ENCODE peak calls at places on chromosomes 16 and 17, in six cellular contexts. Q is transverse colon, T is HepG2, B is sigmoid colon, I is heart left ventricle, J is A549. L is an unnamed sample.

GRCh38 chr16:15946257-15947044 is 3.0 kb upstream of the ABCC1 start:
- DNase-seq in Q (no peak), T (peak; percentile 91), B (peak; percentile 33), I (no peak), J (peak; percentile 83), L (no peak)

GRCh38 chr17:34993031-34993430 is 12.7 kb downstream of the LIG3 start:
- DNase-seq in Q (no peak), T (no peak), B (no peak), I (no peak), J (no peak), L (no peak)

GRCh38 chr17:7024402-7024785 is 1.5 kb downstream of the BCL6B start:
- DNase-seq in Q (no peak), T (no peak), B (no peak), I (no peak), J (no peak), L (no peak)

GRCh38 chr16:13936596-13937081 is 16.7 kb downstream of the ERCC4 start:
- DNase-seq in Q (no peak), T (peak; percentile 36), B (no peak), I (no peak), J (peak; percentile 27), L (no peak)

GRCh38 chr16:14510939-14511797 is 118.9 kb downstream of the PARN start:
- DNase-seq in Q (no peak), T (peak; percentile 99), B (no peak), I (no peak), J (no peak), L (no peak)

GRCh38 chr17:79255926-79256325 is 181.3 kb downstream of the ENGASE start:
- DNase-seq in Q (no peak), T (no peak), B (no peak), I (no peak), J (no peak), L (no peak)

GRCh38 chr16:46757339-46758050 is 9.4 kb upstream of the MYLK3 start:
- DNase-seq in Q (no peak), T (no peak), B (no peak), I (peak; percentile 87), J (no peak), L (peak; percentile 32)

GRCh38 chr17:41453069-41453468 is 12.3 kb upstream of the KRT38 start:
- DNase-seq in Q (no peak), T (no peak), B (no peak), I (no peak), J (no peak), L (no peak)

GRCh38 chr16:10556240-10556639 is 24.2 kb downstream of the EMP2 start:
- DNase-seq in Q (no peak), T (no peak), B (no peak), I (no peak), J (no peak), L (no peak)

GRCh38 chr16:81237282-81237681 is 1.2 kb upstream of the BCO1 start:
- DNase-seq in Q (peak; percentile 64), T (no peak), B (peak; percentile 93), I (peak; percentile 80), J (no peak), L (peak; percentile 89)

GRCh38 chr17:39150795-39151679 is at the start of gene PLXDC1:
- DNase-seq in Q (no peak), T (no peak), B (no peak), I (no peak), J (no peak), L (no peak)

GRCh38 chr16:11105038-11105903 is 150.7 kb downstream of the SOCS1 start:
- DNase-seq in Q (peak; percentile 41), T (peak; percentile 90), B (peak; percentile 79), I (no peak), J (no peak), L (no peak)

GRCh38 chr17:21098934-21099687 is 27.7 kb upstream of the DHRS7B start:
- DNase-seq in Q (peak; percentile 56), T (peak; percentile 80), B (no peak), I (peak; percentile 35), J (peak; percentile 98), L (peak; percentile 62)

GRCh38 chr16:13672196-13672595 is 247.8 kb upstream of the ERCC4 start:
- DNase-seq in Q (no peak), T (peak; percentile 47), B (no peak), I (no peak), J (no peak), L (no peak)

GRCh38 chr16:57528499-57529323 is 7.7 kb downstream of the CCDC102A start:
- DNase-seq in Q (peak; percentile 78), T (no peak), B (peak; percentile 64), I (no peak), J (no peak), L (peak; percentile 71)

GRCh38 chr16:3623642-3624041 is 12.2 kb upstream of the SLX4 start:
- DNase-seq in Q (no peak), T (no peak), B (no peak), I (no peak), J (no peak), L (no peak)

GRCh38 chr16:152141-153128 is at the start of gene HBZ:
- DNase-seq in Q (no peak), T (no peak), B (no peak), I (no peak), J (no peak), L (no peak)
- TF ChIP-seq POLR2A in Q (no peak), T (no peak), B (no peak), I (no peak), J (no peak), L (no peak)

GRCh38 chr17:80970762-80971703 is 20.6 kb upstream of the CHMP6 start:
- DNase-seq in Q (no peak), T (no peak), B (no peak), I (no peak), J (no peak), L (no peak)
- H3K4me1 ChIP-seq in Q (peaks cover 16% of the 10 kb centered on the region), T (peaks cover 38% of the 10 kb centered on the region), B (peaks cover 37% of the 10 kb centered on the region), I (no peaks in the 10 kb centered on the region), J (no peaks in the 10 kb centered on the region), L (peaks cover 36% of the 10 kb centered on the region)

GRCh38 chr17:55577011-55577586 is 65.8 kb upstream of the SMIM36 start:
- DNase-seq in Q (peak; percentile 36), T (no peak), B (peak; percentile 77), I (peak; percentile 40), J (no peak), L (no peak)
- H3K4me3 ChIP-seq in Q (peak overlapping the region; percentile 9), T (peak overlapping the region; percentile 40), B (peak overlapping the region; percentile 8), I (peak overlapping the region; percentile 25), J (no peak overlapping the region), L (peak overlapping the region; percentile 23)

DNA sequence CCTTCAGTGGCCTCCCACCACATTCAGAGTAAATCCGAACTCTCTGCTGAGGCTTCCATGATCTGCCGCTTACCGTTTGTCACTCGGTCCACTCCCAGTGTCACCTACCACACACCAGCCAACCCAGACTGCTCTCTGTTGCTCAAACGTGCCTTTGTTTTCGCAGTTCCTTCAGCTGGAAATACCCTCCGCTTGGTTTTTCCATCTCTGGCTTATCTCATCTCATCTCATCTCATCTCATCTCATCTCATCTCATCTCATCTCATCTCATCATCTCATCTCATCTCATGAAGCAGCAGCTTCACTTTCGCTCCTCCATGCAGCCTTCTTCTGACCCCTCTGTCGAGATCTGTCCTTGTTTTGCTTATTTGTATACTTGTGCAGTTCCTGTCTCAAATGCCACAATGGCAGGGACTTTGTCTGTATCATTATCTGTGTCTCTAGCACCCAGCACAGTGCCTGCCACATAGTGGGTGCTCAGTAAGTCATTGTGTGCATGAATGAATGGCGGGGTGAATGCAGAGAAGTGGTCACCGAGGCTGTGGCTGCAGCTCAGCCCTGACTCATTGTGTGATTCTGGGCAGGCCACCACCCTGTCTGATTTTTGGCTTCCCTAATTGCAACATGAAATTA is 3.8 kb upstream of the SNX20 start:
- DNase-seq in Q (no peak), T (no peak), B (no peak), I (no peak), J (no peak), L (no peak)
- TF ChIP-seq POLR2A in Q (no peak), T (no peak), B (no peak), I (no peak), J (no peak), L (no peak)

GRCh38 chr17:75207760-75208159 is 2.3 kb downstream of the NUP85 start:
- DNase-seq in Q (no peak), T (no peak), B (no peak), I (no peak), J (no peak), L (no peak)
- H3K4me1 ChIP-seq in Q (peaks cover 11% of the 10 kb centered on the region), T (peaks cover 22% of the 10 kb centered on the region), B (peaks cover 27% of the 10 kb centered on the region), I (no peaks in the 10 kb centered on the region), J (peaks cover 19% of the 10 kb centered on the region), L (peaks cover 33% of the 10 kb centered on the region)

GRCh38 chr17:76897023-76897422 is 28.8 kb downstream of the MGAT5B start:
- DNase-seq in Q (no peak), T (no peak), B (no peak), I (no peak), J (no peak), L (no peak)
- H3K4me3 ChIP-seq in Q (no peak overlapping the region), T (no peak overlapping the region), B (no peak overlapping the region), I (no peak overlapping the region), J (no peak overlapping the region), L (no peak overlapping the region)

GRCh38 chr17:62650587-62650986 is 23.1 kb downstream of the MRC2 start:
- DNase-seq in Q (no peak), T (no peak), B (peak; percentile 36), I (no peak), J (no peak), L (no peak)

GRCh38 chr17:62649570-62649969 is 22.1 kb downstream of the MRC2 start:
- DNase-seq in Q (no peak), T (no peak), B (peak; percentile 48), I (no peak), J (no peak), L (no peak)

GRCh38 chr17:62653831-62654829 is 26.7 kb downstream of the MRC2 start:
- DNase-seq in Q (peak; percentile 28), T (no peak), B (peak; percentile 83), I (peak; percentile 80), J (no peak), L (peak; percentile 38)

GRCh38 chr17:62653002-62653830 is 25.7 kb downstream of the MRC2 start:
- DNase-seq in Q (peak; percentile 52), T (no peak), B (peak; percentile 81), I (peak; percentile 67), J (peak; percentile 94), L (peak; percentile 63)

DNA sequence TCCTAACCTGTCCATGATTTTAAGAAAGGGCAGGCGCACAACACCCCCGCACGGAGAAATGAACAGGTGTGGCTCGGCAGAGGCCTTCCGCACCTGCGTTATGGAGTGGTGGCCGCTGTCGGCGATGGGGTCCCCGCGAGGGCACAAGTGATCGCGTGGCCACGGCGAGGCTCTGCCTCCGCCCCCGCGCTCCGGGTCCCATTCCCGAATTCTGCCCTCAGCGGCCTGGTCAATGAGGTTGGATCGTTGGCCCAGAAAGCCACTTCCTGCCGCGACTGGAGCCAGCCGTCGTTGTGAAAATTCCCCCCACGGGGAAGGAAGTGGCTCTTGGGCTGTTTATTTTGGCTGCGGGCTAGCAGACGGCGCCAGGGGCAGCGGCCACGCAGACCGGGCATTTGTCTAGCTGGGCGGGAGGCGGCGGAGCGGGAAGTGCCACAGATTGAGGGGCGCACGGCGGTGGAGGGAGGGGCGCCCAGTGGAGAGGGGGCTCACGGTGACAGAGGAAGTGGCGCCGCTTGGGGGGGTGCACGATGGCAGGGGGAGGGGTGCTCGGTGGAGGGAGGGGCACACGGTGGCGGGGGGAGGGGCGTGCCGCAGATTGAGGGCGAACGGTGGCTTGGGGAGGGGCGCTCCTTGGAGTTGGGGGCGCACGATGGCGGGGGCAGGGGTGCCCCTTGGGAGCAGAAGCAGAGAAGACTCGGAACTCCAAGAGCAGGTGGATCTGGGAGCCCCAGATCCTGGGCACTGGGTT is 25.0 kb downstream of the MRC2 start:
- DNase-seq in Q (peak; percentile 46), T (no peak), B (peak; percentile 75), I (peak; percentile 75), J (peak; percentile 48), L (peak; percentile 73)
- TF ChIP-seq POLR2A in Q (no peak), T (no peak), B (no peak), I (no peak), J (no peak), L (no peak)